ENCODE peak calls at places on chromosomes 3 and 15, in six cellular contexts. D is neuronal stem cell, W is IMR-90, O is mesenchymal stem cell, M is trophoblast cell, Q is H1. R is an unnamed sample.

GRCh38 chr3:99768808-99769501 is 48.7 kb upstream of the CMSS1 start:
- DNase-seq in D (no peak), W (no peak), O (no peak), M (no peak), Q (no peak), R (no peak)

GRCh38 chr3:183815565-183815943 is 9.8 kb downstream of the MAP6D1 start:
- DNase-seq in D (no peak), W (no peak), O (no peak), M (no peak), Q (no peak), R (no peak)

GRCh38 chr3:146067048-146067447 is 93.9 kb downstream of the PLOD2 start:
- DNase-seq in D (no peak), W (peak), O (peak), M (peak), Q (no peak), R (no peak)

GRCh38 chr3:50050361-50050760 is 38.4 kb upstream of the RBM5 start:
- DNase-seq in D (no peak), W (peak), O (no peak), M (no peak), Q (no peak), R (no peak)

GRCh38 chr3:134879991-134880390 is 84.9 kb downstream of the EPHB1 start:
- DNase-seq in D (no peak), W (no peak), O (no peak), M (no peak), Q (no peak), R (no peak)

GRCh38 chr15:61102281-61102680 is 126.8 kb downstream of the RORA start:
- DNase-seq in D (no peak), W (no peak), O (no peak), M (no peak), Q (no peak), R (no peak)

GRCh38 chr15:57235865-57236264 is 140.4 kb upstream of the CGNL1 start:
- DNase-seq in D (peak), W (peak), O (peak), M (peak), Q (no peak), R (no peak)

GRCh38 chr3:170555329-170555728 is 30.5 kb downstream of the SLC7A14 start:
- DNase-seq in D (no peak), W (peak), O (no peak), M (no peak), Q (no peak), R (no peak)

GRCh38 chr15:76932090-76932966 is 779 bp downstream of the RCN2 start:
- DNase-seq in D (no peak), W (peak), O (peak), M (peak), Q (no peak), R (no peak)

GRCh38 chr3:42892169-42892568 is 13.8 kb upstream of the ZNF662 start:
- DNase-seq in D (no peak), W (peak), O (no peak), M (no peak), Q (no peak), R (no peak)

GRCh38 chr3:129535075-129535474 is 6.6 kb downstream of the RHO start:
- DNase-seq in D (no peak), W (no peak), O (no peak), M (peak), Q (no peak), R (no peak)

GRCh38 chr3:138186803-138187295 is 252 bp upstream of the ARMC8 start:
- DNase-seq in D (no peak), W (peak), O (no peak), M (peak), Q (no peak), R (peak)

GRCh38 chr3:169992781-169993180 is 26.2 kb downstream of the SEC62 start:
- DNase-seq in D (no peak), W (no peak), O (no peak), M (no peak), Q (no peak), R (no peak)

GRCh38 chr3:98646680-98647079 is 53.3 kb upstream of the CPOX start:
- DNase-seq in D (no peak), W (no peak), O (no peak), M (no peak), Q (no peak), R (no peak)

GRCh38 chr3:123028233-123028828 is 768 bp upstream of the SEMA5B start:
- DNase-seq in D (peak), W (peak), O (peak), M (peak), Q (no peak), R (peak)

GRCh38 chr3:57261119-57261518 is 31.4 kb downstream of the ASB14 start:
- DNase-seq in D (no peak), W (no peak), O (no peak), M (no peak), Q (no peak), R (no peak)

GRCh38 chr3:135944831-135945230 is 20.7 kb upstream of the PPP2R3A start:
- DNase-seq in D (no peak), W (peak), O (no peak), M (peak), Q (no peak), R (no peak)

GRCh38 chr3:14810070-14810732 is 8.6 kb upstream of the FGD5 start:
- DNase-seq in D (no peak), W (no peak), O (no peak), M (peak), Q (no peak), R (peak)

GRCh38 chr3:182508896-182509295 is 284.4 kb upstream of the ATP11B start:
- DNase-seq in D (no peak), W (no peak), O (no peak), M (no peak), Q (no peak), R (no peak)

GRCh38 chr3:123821920-123822319 is 62.2 kb downstream of the MYLK start:
- DNase-seq in D (no peak), W (no peak), O (no peak), M (no peak), Q (no peak), R (no peak)

GRCh38 chr3:13332158-13332557 is 88.0 kb downstream of the NUP210 start:
- DNase-seq in D (no peak), W (no peak), O (no peak), M (no peak), Q (no peak), R (no peak)

GRCh38 chr15:40340038-40340739 is 550 bp downstream of the CCDC9B start:
- DNase-seq in D (no peak), W (peak), O (peak), M (peak), Q (no peak), R (no peak)

GRCh38 chr15:98609144-98609852 is 39.0 kb upstream of the IGF1R start:
- DNase-seq in D (no peak), W (peak), O (peak), M (peak), Q (peak), R (peak)

GRCh38 chr3:4983739-4984510 is 4.7 kb downstream of the BHLHE40 start:
- DNase-seq in D (no peak), W (peak), O (peak), M (peak), Q (no peak), R (no peak)

GRCh38 chr15:54582863-54583643 is 604.8 kb downstream of the UNC13C start:
- DNase-seq in D (no peak), W (no peak), O (no peak), M (no peak), Q (no peak), R (no peak)

GRCh38 chr3:158470944-158471638 is 99.9 kb upstream of the MLF1 start:
- DNase-seq in D (no peak), W (peak), O (peak), M (no peak), Q (no peak), R (no peak)

GRCh38 chr15:49644364-49644794 is 23.5 kb downstream of the DTWD1 start:
- DNase-seq in D (no peak), W (peak), O (no peak), M (no peak), Q (no peak), R (no peak)

GRCh38 chr3:12363397-12364195 is 74.7 kb downstream of the PPARG start:
- DNase-seq in D (no peak), W (no peak), O (peak), M (no peak), Q (no peak), R (no peak)

GRCh38 chr3:42256135-42256819 is 9.7 kb downstream of the CCK start:
- DNase-seq in D (no peak), W (peak), O (no peak), M (peak), Q (no peak), R (no peak)

GRCh38 chr3:10340046-10340445 is 19.1 kb upstream of the SEC13 start:
- DNase-seq in D (no peak), W (no peak), O (no peak), M (no peak), Q (no peak), R (no peak)

GRCh38 chr3:128794788-128795649 is 69.0 kb downstream of the RAB7A start:
- DNase-seq in D (peak), W (peak), O (peak), M (peak), Q (peak), R (peak)

GRCh38 chr3:116064646-116065045 is 380.6 kb downstream of the LSAMP start:
- DNase-seq in D (no peak), W (peak), O (peak), M (no peak), Q (no peak), R (no peak)

GRCh38 chr3:18559323-18559972 is 134.3 kb upstream of the SATB1 start:
- DNase-seq in D (peak), W (no peak), O (peak), M (peak), Q (peak), R (peak)

GRCh38 chr15:66611257-66612053 is 45.7 kb upstream of the LCTL start:
- DNase-seq in D (no peak), W (no peak), O (no peak), M (no peak), Q (no peak), R (no peak)

GRCh38 chr3:147008886-147009285 is 397.5 kb downstream of the ZIC4 start:
- DNase-seq in D (no peak), W (no peak), O (no peak), M (no peak), Q (no peak), R (no peak)

GRCh38 chr15:59691194-59691805 is 2.2 kb upstream of the BNIP2 start:
- DNase-seq in D (no peak), W (peak), O (peak), M (peak), Q (no peak), R (no peak)

GRCh38 chr15:37072181-37072580 is 28.2 kb downstream of the MEIS2 start:
- DNase-seq in D (no peak), W (peak), O (peak), M (no peak), Q (no peak), R (no peak)

GRCh38 chr3:143851331-143852017 is 3.2 kb upstream of the SLC9A9 start:
- DNase-seq in D (no peak), W (no peak), O (no peak), M (no peak), Q (no peak), R (no peak)

DNA sequence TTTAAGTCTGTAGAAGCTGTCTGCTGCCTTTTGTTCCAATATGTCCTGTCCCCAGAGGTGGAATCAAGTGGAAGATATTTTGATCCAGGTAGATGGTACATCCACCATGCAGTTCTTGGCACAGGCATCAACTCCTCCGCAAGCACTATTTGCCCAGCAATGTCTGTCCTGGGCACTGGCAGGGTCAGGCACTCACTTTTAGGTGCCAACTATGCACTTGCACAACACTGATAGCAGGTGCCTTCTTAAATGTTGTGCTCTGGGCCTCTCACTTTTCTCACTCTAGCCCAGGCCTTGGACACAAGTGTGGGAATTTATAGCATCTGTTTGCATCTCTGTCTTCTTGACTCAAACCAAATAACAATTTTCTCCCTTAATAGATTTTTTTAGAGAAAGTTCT is 140.5 kb upstream of the UBE2E2 start:
- DNase-seq in D (no peak), W (no peak), O (no peak), M (no peak), Q (no peak), R (no peak)
- H3K14ac ChIP-seq in D (no peak), W (no peak), O (no peak), M (no peak), Q (no peak), R (no peak)

GRCh38 chr15:75129788-75130187 is 71.9 kb upstream of the C15orf39 start:
- DNase-seq in D (no peak), W (no peak), O (no peak), M (no peak), Q (no peak), R (no peak)
- H3K14ac ChIP-seq in D (no peak), W (no peak), O (no peak), M (no peak), Q (no peak), R (no peak)

GRCh38 chr3:186635532-186635931 is 4.7 kb upstream of the FETUB start:
- DNase-seq in D (no peak), W (no peak), O (no peak), M (no peak), Q (no peak), R (no peak)
- H3K14ac ChIP-seq in D (no peak), W (no peak), O (no peak), M (no peak), Q (no peak), R (no peak)

DNA sequence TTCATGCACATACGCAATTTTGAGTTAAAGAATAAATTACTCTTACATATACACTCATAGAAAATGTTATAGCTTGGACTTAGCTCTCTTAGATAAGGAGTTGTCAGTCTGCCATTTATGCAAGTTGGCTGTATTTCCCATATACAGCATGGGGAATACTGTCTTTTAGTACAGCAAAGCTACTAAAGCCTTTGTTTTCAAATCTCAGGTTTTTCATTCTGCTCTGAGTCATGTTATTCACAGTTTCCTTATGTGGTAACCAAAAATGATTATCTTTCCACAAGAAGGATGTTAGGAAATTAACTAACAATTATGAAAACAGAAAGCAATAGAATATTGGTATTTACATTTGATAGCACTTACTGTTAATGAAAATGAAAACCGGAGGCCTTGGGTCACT is 4.3 kb upstream of the TIPARP start:
- DNase-seq in D (no peak), W (no peak), O (no peak), M (no peak), Q (no peak), R (no peak)
- H3K14ac ChIP-seq in D (no peak), W (no peak), O (no peak), M (no peak), Q (no peak), R (no peak)

GRCh38 chr3:66144792-66145733 is 75.7 kb upstream of the SLC25A26 start:
- DNase-seq in D (no peak), W (peak), O (peak), M (no peak), Q (no peak), R (no peak)
- H3K14ac ChIP-seq in D (no peak), W (no peak), O (no peak), M (no peak), Q (no peak), R (no peak)

DNA sequence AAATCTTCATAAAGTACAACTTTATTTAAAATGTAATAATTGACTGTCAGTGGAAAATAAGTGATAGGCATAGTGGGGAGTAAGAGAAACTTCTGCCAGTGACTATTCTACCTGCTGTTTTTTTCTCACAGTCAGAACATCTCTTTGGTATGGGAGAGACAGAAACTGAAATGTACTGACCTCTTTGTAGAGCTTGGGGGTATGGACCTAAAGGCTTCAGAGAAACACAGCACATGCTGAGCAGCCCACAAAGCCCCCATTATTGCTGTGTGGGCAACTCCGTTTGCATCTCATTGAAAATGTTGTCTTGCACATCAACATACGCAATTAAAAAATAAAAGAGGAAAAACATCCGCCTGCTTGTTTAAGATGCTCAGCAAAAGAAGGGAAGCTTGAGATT is 443.5 kb upstream of the SEMA6D start:
- DNase-seq in D (no peak), W (no peak), O (no peak), M (no peak), Q (no peak), R (no peak)
- H3K14ac ChIP-seq in D (no peak), W (no peak), O (no peak), M (no peak), Q (no peak), R (no peak)

DNA sequence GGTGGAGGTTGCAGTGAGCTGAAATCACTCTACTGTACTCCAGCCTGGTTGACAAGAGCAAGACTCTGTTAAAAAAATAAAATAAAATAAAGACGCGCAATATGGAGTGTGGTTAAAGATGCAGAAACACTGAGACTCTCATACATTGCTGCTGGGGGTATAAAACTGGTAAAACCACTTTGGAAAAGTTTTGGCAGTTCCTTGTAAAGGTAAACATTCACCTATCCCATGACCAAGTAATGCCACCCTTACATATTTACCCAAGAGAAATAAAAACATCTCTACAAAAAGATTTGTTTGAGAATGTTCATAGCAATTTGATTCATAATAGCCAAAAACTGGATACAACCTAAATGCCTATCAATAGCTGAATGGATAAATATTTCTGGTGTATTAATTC is 398.5 kb downstream of the PDCD6IP start:
- DNase-seq in D (no peak), W (no peak), O (no peak), M (no peak), Q (no peak), R (no peak)
- H3K14ac ChIP-seq in D (no peak), W (no peak), O (no peak), M (no peak), Q (no peak), R (no peak)

GRCh38 chr3:120793601-120794000 is 51.1 kb downstream of the GTF2E1 start:
- DNase-seq in D (no peak), W (peak), O (no peak), M (no peak), Q (no peak), R (no peak)

GRCh38 chr3:120795959-120796358 is 53.4 kb downstream of the GTF2E1 start:
- DNase-seq in D (no peak), W (no peak), O (no peak), M (no peak), Q (no peak), R (no peak)

GRCh38 chr3:120791010-120791409 is 48.5 kb downstream of the GTF2E1 start:
- DNase-seq in D (no peak), W (no peak), O (no peak), M (no peak), Q (no peak), R (no peak)

GRCh38 chr3:120795017-120795648 is 52.6 kb downstream of the GTF2E1 start:
- DNase-seq in D (peak), W (peak), O (peak), M (peak), Q (peak), R (peak)

GRCh38 chr3:120791958-120792357 is 49.4 kb downstream of the GTF2E1 start:
- DNase-seq in D (no peak), W (peak), O (peak), M (peak), Q (no peak), R (no peak)
- H3K14ac ChIP-seq in D (no peak), W (peak), O (no peak), M (no peak), Q (no peak), R (no peak)

R was measured in H9.